ENCODE peak calls at places on chromosomes 5 and 9, in four cellular contexts. One of them, this sample, is unnamed.

GRCh38 chr5:134736173-134736812 is 2.1 kb upstream of the CAMLG start:
- DNase-seq in AG04449: no peak
- DNase-seq in AG04450: no peak
- DNase-seq in mammary epithelial cell: no peak
- DNase-seq in this sample: no peak

GRCh38 chr9:32708480-32709150 is 73.1 kb upstream of the TAF1L start:
- DNase-seq in AG04449: no peak
- DNase-seq in mammary epithelial cell: no peak
- DNase-seq in AG04450: no peak
- DNase-seq in this sample: no peak

GRCh38 chr9:107472581-107473335 is 16.8 kb downstream of the KLF4 start:
- DNase-seq in AG04449: no peak
- DNase-seq in AG04450: no peak
- DNase-seq in mammary epithelial cell: no peak
- DNase-seq in this sample: no peak

GRCh38 chr9:122055668-122056067 is 37.4 kb downstream of the TTLL11 start:
- DNase-seq in mammary epithelial cell: no peak
- DNase-seq in AG04449: no peak
- DNase-seq in AG04450: no peak
- DNase-seq in this sample: no peak

GRCh38 chr5:20972419-20972925 is 984.5 kb upstream of the CDH18 start:
- DNase-seq in mammary epithelial cell: peak; percentile 62
- DNase-seq in AG04450: no peak
- DNase-seq in AG04449: no peak
- DNase-seq in this sample: peak; percentile 38

GRCh38 chr9:126439402-126439765 is 112.8 kb downstream of the MVB12B start:
- DNase-seq in AG04449: peak; percentile 59
- DNase-seq in AG04450: peak; percentile 21
- DNase-seq in mammary epithelial cell: peak; percentile 58
- DNase-seq in this sample: no peak

GRCh38 chr5:143933434-143933833 is 121.5 kb downstream of the HMHB1 start:
- DNase-seq in AG04449: no peak
- DNase-seq in mammary epithelial cell: peak; percentile 86
- DNase-seq in AG04450: no peak
- DNase-seq in this sample: no peak

GRCh38 chr9:35826071-35826701 is 2.3 kb downstream of the FAM221B start:
- DNase-seq in AG04450: no peak
- DNase-seq in mammary epithelial cell: peak; percentile 62
- DNase-seq in AG04449: no peak
- DNase-seq in this sample: no peak

GRCh38 chr5:167152561-167152960 is 1138.9 kb upstream of the WWC1 start:
- DNase-seq in mammary epithelial cell: peak; percentile 4
- DNase-seq in AG04450: no peak
- DNase-seq in AG04449: no peak
- DNase-seq in this sample: no peak

GRCh38 chr5:148957591-148958202 is 105.2 kb downstream of the SH3TC2 start:
- DNase-seq in AG04449: no peak
- DNase-seq in mammary epithelial cell: peak; percentile 33
- DNase-seq in AG04450: no peak
- DNase-seq in this sample: no peak

GRCh38 chr9:37944266-37944650 is 40.3 kb upstream of the SLC25A51 start:
- DNase-seq in mammary epithelial cell: no peak
- DNase-seq in AG04450: no peak
- DNase-seq in AG04449: no peak
- DNase-seq in this sample: no peak

GRCh38 chr9:77952641-77953341 is 78.8 kb downstream of the GNAQ start:
- DNase-seq in AG04449: no peak
- DNase-seq in mammary epithelial cell: peak; percentile 47
- DNase-seq in AG04450: no peak
- DNase-seq in this sample: no peak

GRCh38 chr9:9749591-9749990 is 863.2 kb downstream of the PTPRD start:
- DNase-seq in mammary epithelial cell: no peak
- DNase-seq in AG04450: no peak
- DNase-seq in AG04449: no peak
- DNase-seq in this sample: no peak

GRCh38 chr9:84975926-84976325 is 306.4 kb downstream of the NTRK2 start:
- DNase-seq in AG04450: no peak
- DNase-seq in mammary epithelial cell: peak; percentile 63
- DNase-seq in AG04449: no peak
- DNase-seq in this sample: no peak

GRCh38 chr5:154505567-154505966 is 27.5 kb upstream of the HAND1 start:
- DNase-seq in mammary epithelial cell: no peak
- DNase-seq in AG04449: no peak
- DNase-seq in AG04450: no peak
- DNase-seq in this sample: no peak

GRCh38 chr5:33937017-33937699 is 972 bp downstream of the RXFP3 start:
- DNase-seq in AG04449: no peak
- DNase-seq in mammary epithelial cell: no peak
- DNase-seq in AG04450: no peak
- DNase-seq in this sample: no peak

GRCh38 chr5:174895360-174895759 is 171.0 kb downstream of the MSX2 start:
- DNase-seq in mammary epithelial cell: no peak
- DNase-seq in AG04450: no peak
- DNase-seq in AG04449: no peak
- DNase-seq in this sample: no peak

GRCh38 chr9:105188746-105189145 is 55.7 kb upstream of the SLC44A1 start:
- DNase-seq in AG04450: no peak
- DNase-seq in AG04449: no peak
- DNase-seq in mammary epithelial cell: no peak
- DNase-seq in this sample: no peak

DNA sequence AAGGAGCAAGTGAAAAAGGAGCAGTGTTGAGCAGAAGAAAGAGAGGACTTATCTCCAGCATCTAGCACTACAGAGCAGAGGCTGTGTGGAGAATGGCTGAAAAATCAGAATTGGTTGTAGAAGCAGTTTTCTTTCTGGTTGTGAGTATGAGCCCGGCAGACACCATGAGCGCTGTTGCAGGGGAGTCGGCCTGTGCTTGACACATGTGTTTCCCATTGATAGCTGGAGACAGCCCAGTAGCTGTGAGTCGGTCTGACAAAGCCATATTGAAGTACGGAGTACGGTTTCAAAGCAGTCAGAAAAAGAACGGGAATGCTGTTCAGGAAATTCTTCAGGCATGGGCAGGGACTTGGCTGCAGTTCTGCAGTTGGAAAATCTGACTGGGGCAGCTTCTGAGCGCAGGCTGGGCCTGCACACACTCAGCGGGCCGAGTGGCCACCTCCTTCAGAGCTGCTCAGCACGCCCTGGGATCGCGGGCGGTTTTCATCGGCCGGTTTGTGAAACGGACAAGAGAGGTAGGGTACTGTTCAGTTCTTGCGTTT is at the start of gene SGCD:
- DNase-seq in mammary epithelial cell: no peak
- DNase-seq in AG04450: peak; percentile 55
- DNase-seq in AG04449: peak; percentile 74
- DNase-seq in this sample: peak; percentile 51
- TF ChIP-seq CTCF in mammary epithelial cell: no peak
- TF ChIP-seq CTCF in AG04450: no peak
- TF ChIP-seq CTCF in AG04449: no peak
- TF ChIP-seq CTCF in this sample: no peak

GRCh38 chr9:128995791-128996190 is 32.3 kb downstream of the SH3GLB2 start:
- DNase-seq in AG04450: no peak
- DNase-seq in AG04449: no peak
- DNase-seq in mammary epithelial cell: peak; percentile 66
- DNase-seq in this sample: no peak

GRCh38 chr9:128998462-128998861 is 29.7 kb downstream of the SH3GLB2 start:
- DNase-seq in mammary epithelial cell: peak; percentile 30
- DNase-seq in AG04450: no peak
- DNase-seq in AG04449: no peak
- DNase-seq in this sample: no peak

GRCh38 chr9:128987800-128988199 is 40.3 kb downstream of the NUP188 start:
- DNase-seq in AG04449: peak; percentile 38
- DNase-seq in mammary epithelial cell: peak; percentile 64
- DNase-seq in AG04450: peak; percentile 41
- DNase-seq in this sample: no peak

DNA sequence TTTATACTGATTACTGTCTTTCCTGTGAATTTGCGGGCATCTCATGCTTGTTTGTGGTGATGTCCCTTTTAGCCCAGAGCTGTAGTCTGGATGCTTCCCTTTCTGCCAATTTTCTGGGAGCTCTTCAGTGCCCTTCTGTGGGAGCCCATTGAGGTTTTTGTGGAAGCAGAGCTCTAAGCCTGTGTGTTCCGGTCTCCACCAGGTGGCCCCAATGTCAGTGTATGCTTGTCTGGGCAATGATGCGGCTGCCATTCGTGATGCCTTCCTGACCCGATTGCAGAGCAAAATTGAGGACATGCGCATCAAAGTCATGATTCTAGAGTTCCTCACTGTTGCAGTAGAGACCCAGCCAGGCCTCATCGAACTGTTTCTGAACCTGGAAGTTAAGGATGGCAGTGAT is 35.1 kb downstream of the SH3GLB2 start:
- DNase-seq in mammary epithelial cell: peak; percentile 44
- DNase-seq in AG04449: no peak
- DNase-seq in AG04450: no peak
- DNase-seq in this sample: no peak
- TF ChIP-seq CTCF in mammary epithelial cell: peak; percentile 78
- TF ChIP-seq CTCF in AG04449: peak; percentile 41
- TF ChIP-seq CTCF in AG04450: peak; percentile 35
- TF ChIP-seq CTCF in this sample: no peak

DNA sequence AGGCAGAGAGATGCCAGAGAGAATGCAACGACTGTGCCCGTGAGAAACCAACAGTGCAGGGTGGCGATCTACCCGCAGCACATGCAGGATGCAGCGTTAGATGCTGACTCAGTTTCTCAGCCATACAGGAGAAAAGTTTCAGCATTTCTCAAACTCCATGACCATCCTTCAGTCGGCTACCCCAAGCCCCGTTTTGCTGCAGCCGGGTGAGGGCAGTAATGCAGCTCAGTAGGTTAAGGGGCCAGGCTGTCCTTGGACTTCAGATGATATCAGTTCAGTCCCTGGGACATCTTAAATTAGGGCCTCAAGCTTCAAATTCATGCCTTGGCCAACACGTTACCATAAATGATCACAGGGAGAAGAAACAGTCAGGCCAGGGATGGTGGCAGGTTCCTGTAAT is 125.5 kb downstream of the PALM2AKAP2 start:
- DNase-seq in AG04449: no peak
- DNase-seq in mammary epithelial cell: no peak
- DNase-seq in AG04450: no peak
- DNase-seq in this sample: no peak
- TF ChIP-seq CTCF in AG04449: no peak
- TF ChIP-seq CTCF in mammary epithelial cell: no peak
- TF ChIP-seq CTCF in AG04450: no peak
- TF ChIP-seq CTCF in this sample: no peak

DNA sequence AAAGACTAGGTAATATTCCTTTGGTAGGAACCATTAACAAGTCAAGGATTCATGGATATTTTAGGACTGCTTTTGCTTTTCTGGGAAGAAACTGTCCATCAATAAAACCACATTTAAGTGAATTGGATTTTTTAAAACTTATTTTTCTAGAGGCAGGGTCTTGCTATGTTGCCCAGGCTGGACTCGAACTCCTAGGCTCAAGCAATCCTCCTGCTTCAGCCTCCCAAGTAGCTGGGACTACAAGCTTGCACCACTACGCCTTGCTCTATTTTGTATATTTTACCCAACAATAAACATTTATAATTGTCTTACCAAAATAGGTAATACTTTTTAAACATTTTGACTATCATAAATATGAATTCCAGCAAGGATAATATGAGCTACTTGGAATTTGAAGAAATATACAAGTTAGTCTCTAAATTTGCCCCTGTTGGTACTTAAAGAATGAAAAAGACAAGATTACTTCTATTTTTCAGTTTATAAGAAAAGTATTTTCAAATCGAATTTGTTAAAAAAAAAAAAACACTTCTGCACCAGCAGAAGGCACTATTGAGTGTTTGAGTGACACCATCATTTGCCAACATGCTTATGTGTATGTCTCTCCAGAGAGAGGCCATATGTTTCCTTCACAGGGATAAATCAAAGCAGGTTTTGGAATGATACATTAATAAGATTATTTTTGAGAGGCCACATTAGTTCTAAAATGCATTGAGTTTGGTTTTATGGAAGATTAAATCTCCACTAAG is 60.0 kb upstream of the CARTPT start:
- DNase-seq in AG04449: no peak
- DNase-seq in AG04450: no peak
- DNase-seq in mammary epithelial cell: no peak
- DNase-seq in this sample: no peak
- TF ChIP-seq CTCF in AG04449: no peak
- TF ChIP-seq CTCF in AG04450: no peak
- TF ChIP-seq CTCF in mammary epithelial cell: peak; percentile 12
- TF ChIP-seq CTCF in this sample: no peak

GRCh38 chr5:84373506-84373905 is 11.2 kb downstream of the EDIL3 start:
- DNase-seq in AG04449: no peak
- DNase-seq in AG04450: no peak
- DNase-seq in mammary epithelial cell: no peak
- DNase-seq in this sample: no peak
- TF ChIP-seq CTCF in AG04449: no peak
- TF ChIP-seq CTCF in AG04450: no peak
- TF ChIP-seq CTCF in mammary epithelial cell: no peak
- TF ChIP-seq CTCF in this sample: no peak

GRCh38 chr9:134344068-134344820 is 18.0 kb downstream of the RXRA start:
- DNase-seq in mammary epithelial cell: no peak
- DNase-seq in AG04450: no peak
- DNase-seq in AG04449: no peak
- DNase-seq in this sample: no peak
- TF ChIP-seq CTCF in mammary epithelial cell: no peak
- TF ChIP-seq CTCF in AG04450: peak; percentile 9
- TF ChIP-seq CTCF in AG04449: no peak
- TF ChIP-seq CTCF in this sample: no peak

GRCh38 chr5:73307645-73308346 is 134.8 kb downstream of the TMEM174 start:
- DNase-seq in AG04450: no peak
- DNase-seq in AG04449: no peak
- DNase-seq in mammary epithelial cell: no peak
- DNase-seq in this sample: no peak

GRCh38 chr5:73312872-73313510 is 135.6 kb downstream of the FOXD1 start:
- DNase-seq in mammary epithelial cell: no peak
- DNase-seq in AG04450: no peak
- DNase-seq in AG04449: no peak
- DNase-seq in this sample: no peak

GRCh38 chr5:73311291-73312110 is 137.1 kb downstream of the FOXD1 start:
- DNase-seq in AG04450: peak; percentile 66
- DNase-seq in AG04449: peak; percentile 80
- DNase-seq in mammary epithelial cell: peak; percentile 85
- DNase-seq in this sample: peak; percentile 47

GRCh38 chr5:73314395-73315195 is 134.0 kb downstream of the FOXD1 start:
- DNase-seq in mammary epithelial cell: no peak
- DNase-seq in AG04449: no peak
- DNase-seq in AG04450: no peak
- DNase-seq in this sample: no peak

DNA sequence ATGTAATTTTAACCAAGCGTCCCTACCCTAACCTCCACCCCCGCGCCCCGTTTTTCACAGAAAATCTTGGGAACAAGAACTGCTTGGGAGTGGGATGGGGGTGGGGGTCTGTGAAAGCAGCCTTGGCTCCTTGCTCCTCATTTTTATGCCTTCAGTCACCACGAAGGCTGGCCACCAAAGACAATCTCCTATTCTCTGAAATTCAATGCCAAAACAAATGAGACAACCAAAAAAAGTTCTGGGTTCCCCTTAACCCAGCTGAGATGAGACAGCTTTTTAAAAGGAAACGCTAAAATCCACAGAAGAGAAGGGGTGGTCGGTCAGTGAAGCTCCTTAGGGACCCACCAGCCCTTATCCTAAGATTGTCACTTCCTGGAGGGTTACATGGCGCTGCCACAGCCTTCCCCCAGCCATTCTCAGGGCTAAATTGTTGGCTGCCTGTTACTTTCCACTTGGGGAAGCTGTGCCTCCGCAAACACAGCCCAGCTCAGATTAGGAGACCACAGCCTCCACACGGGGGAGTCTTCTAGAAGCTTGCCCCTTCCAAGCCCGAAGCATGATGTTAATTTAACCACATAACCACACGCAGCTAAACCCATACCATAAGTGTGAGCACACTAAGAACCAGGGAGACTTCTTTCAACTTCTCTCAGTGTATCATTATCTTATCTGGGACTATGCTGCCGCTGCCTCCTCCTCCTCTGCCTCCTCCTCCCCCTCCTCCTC is 136.3 kb downstream of the FOXD1 start:
- DNase-seq in AG04449: peak; percentile 97
- DNase-seq in mammary epithelial cell: no peak
- DNase-seq in AG04450: peak; percentile 89
- DNase-seq in this sample: no peak
- TF ChIP-seq CTCF in AG04449: peak; percentile 77
- TF ChIP-seq CTCF in mammary epithelial cell: no peak
- TF ChIP-seq CTCF in AG04450: peak; percentile 71
- TF ChIP-seq CTCF in this sample: no peak

This sample was measured in mesothelial cell of epicardium.